ENCODE peak calls at places on chromosomes 3 and 15, in eight cellular contexts. S is uterus, K is fibroblast of lung, Y is stomach, V is GM13977, F is BJ, D is endothelial cell of umbilical vein, Q is left lung. E is an unnamed sample.

GRCh38 chr3:32913790-32914446 is 37.5 kb upstream of the CCR4 start:
- DNase-seq in D (no peak), V (no peak), Y (no peak), F (peak), S (peak), Q (no peak), K (peak), E (peak)

GRCh38 chr3:123025642-123026521 is 1.7 kb downstream of the SEMA5B start:
- DNase-seq in Y (no peak), V (no peak), K (no peak), Q (peak), D (no peak), F (no peak), S (peak), E (no peak)

GRCh38 chr15:78681306-78682012 is 40.4 kb upstream of the CHRNB4 start:
- DNase-seq in F (no peak), S (no peak), D (no peak), K (no peak), Q (no peak), V (no peak), Y (no peak), E (no peak)

GRCh38 chr3:50657816-50658215 is 16.9 kb upstream of the DOCK3 start:
- DNase-seq in Y (no peak), V (no peak), F (no peak), Q (no peak), K (no peak), S (no peak), D (no peak), E (no peak)

GRCh38 chr15:43977072-43977884 is 150.5 kb downstream of the WDR76 start:
- DNase-seq in Q (no peak), Y (no peak), F (no peak), S (no peak), D (peak), K (no peak), V (no peak), E (no peak)

GRCh38 chr15:57696146-57696545 is 10.4 kb upstream of the POLR2M start:
- DNase-seq in D (peak), F (no peak), Y (no peak), S (no peak), K (no peak), Q (no peak), V (no peak), E (no peak)

GRCh38 chr3:133426721-133427120 is 26.9 kb downstream of the BFSP2 start:
- DNase-seq in S (no peak), V (no peak), D (no peak), K (no peak), Q (no peak), Y (no peak), F (no peak), E (no peak)

GRCh38 chr15:40902605-40903561 is 8.6 kb downstream of the VPS18 start:
- DNase-seq in Y (no peak), Q (peak), V (no peak), D (no peak), F (no peak), S (no peak), K (no peak), E (no peak)

GRCh38 chr15:95988574-95988887 is 342.0 kb upstream of the NR2F2 start:
- DNase-seq in Y (peak), K (peak), Q (no peak), D (peak), S (no peak), V (no peak), F (no peak), E (no peak)

GRCh38 chr15:38085931-38086562 is 151.6 kb downstream of the TMCO5A start:
- DNase-seq in F (peak), D (peak), K (no peak), Y (no peak), V (peak), S (no peak), Q (no peak), E (no peak)

GRCh38 chr3:141477224-141477623 is 9.6 kb upstream of the RASA2 start:
- DNase-seq in F (no peak), K (peak), Y (peak), Q (no peak), V (no peak), S (no peak), D (peak), E (peak)

GRCh38 chr3:177220136-177220974 is 23.1 kb upstream of the TBL1XR1 start:
- DNase-seq in S (no peak), F (no peak), V (no peak), D (no peak), K (no peak), Y (no peak), Q (no peak), E (no peak)

GRCh38 chr3:187685948-187686347 is 15.8 kb upstream of the SST start:
- DNase-seq in S (no peak), Q (no peak), D (no peak), K (no peak), F (no peak), Y (no peak), V (no peak), E (no peak)

GRCh38 chr3:196688349-196688748 is 23.7 kb downstream of the CEP19 start:
- DNase-seq in D (peak), K (peak), Y (no peak), F (peak), V (no peak), S (no peak), Q (peak), E (no peak)

GRCh38 chr3:51969841-51970240 is 2.6 kb upstream of the PCBP4 start:
- DNase-seq in F (no peak), D (no peak), Y (no peak), K (no peak), V (no peak), S (no peak), Q (peak), E (no peak)

GRCh38 chr3:17333893-17334292 is 408.5 kb downstream of the TBC1D5 start:
- DNase-seq in S (no peak), K (no peak), D (no peak), V (no peak), F (no peak), Y (no peak), Q (no peak), E (no peak)

GRCh38 chr3:79957066-79957465 is 189.3 kb upstream of the ROBO1 start:
- DNase-seq in Y (no peak), D (no peak), Q (no peak), F (no peak), S (no peak), V (no peak), K (no peak), E (peak)

GRCh38 chr3:184670091-184670602 is 41.7 kb downstream of the MAGEF1 start:
- DNase-seq in S (no peak), Y (no peak), V (no peak), Q (no peak), D (no peak), K (no peak), F (no peak), E (no peak)

GRCh38 chr15:48475600-48476395 is 144.6 kb downstream of the DUT start:
- DNase-seq in Q (no peak), F (no peak), S (no peak), Y (no peak), V (no peak), K (no peak), D (no peak), E (no peak)

GRCh38 chr3:4898454-4899313 is 80.6 kb upstream of the BHLHE40 start:
- DNase-seq in V (peak), S (no peak), Q (no peak), F (no peak), K (peak), D (no peak), Y (no peak), E (no peak)

GRCh38 chr3:45048244-45048643 is 22.1 kb downstream of the CLEC3B start:
- DNase-seq in F (no peak), Y (no peak), S (no peak), V (no peak), K (no peak), D (no peak), Q (no peak), E (no peak)

GRCh38 chr15:39543651-39544050 is 37.2 kb upstream of the THBS1 start:
- DNase-seq in F (no peak), Y (no peak), S (no peak), V (no peak), K (peak), D (no peak), Q (no peak), E (no peak)

GRCh38 chr3:73270839-73271483 is 209.5 kb downstream of the EBLN2 start:
- DNase-seq in Q (no peak), D (no peak), K (peak), S (no peak), V (no peak), F (peak), Y (no peak), E (peak)

GRCh38 chr15:25544076-25544475 is 105.3 kb upstream of the UBE3A start:
- DNase-seq in F (no peak), Q (no peak), S (no peak), K (no peak), V (no peak), D (no peak), Y (no peak), E (no peak)

GRCh38 chr3:129624347-129625070 is 18.0 kb upstream of the PLXND1 start:
- DNase-seq in K (no peak), Q (peak), D (peak), V (no peak), S (peak), F (no peak), Y (no peak), E (no peak)

GRCh38 chr3:150078983-150079739 is 108.5 kb upstream of the PFN2 start:
- DNase-seq in Q (no peak), V (no peak), S (peak), Y (no peak), D (no peak), F (peak), K (peak), E (peak)

GRCh38 chr3:120137548-120137947 is 43.3 kb upstream of the GSK3B start:
- DNase-seq in Y (no peak), Q (no peak), S (no peak), K (no peak), F (no peak), D (no peak), V (no peak), E (no peak)

GRCh38 chr3:172717493-172718088 is 6.7 kb upstream of the NCEH1 start:
- DNase-seq in Q (no peak), V (no peak), K (no peak), D (no peak), Y (no peak), S (no peak), F (no peak), E (no peak)
- TF ChIP-seq CTCF in Q (peak), V (no peak), K (no peak), D (peak), Y (no peak), S (no peak), F (peak), E (peak)

DNA sequence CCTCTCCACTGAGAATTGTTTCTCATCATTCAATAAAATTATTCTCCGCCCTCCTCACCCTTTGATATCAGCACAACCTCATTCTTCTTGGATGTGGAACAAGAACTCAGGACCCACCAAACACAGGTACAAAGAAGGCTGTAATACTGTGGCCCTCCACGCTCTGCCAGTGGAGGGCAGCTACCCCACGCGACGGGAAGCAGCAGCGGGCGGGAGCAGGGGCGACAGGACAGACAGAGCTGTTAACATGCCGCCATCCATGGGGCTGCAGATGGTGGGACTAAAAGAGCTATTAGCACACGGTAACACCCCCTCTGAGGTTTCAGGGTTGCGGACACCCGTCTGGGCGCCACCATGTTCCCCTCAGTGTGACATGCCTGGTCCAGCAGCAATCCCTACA is 37.5 kb downstream of the EMC4 start:
- DNase-seq in K (no peak), V (no peak), Y (no peak), Q (no peak), F (no peak), D (no peak), S (no peak), E (no peak)
- TF ChIP-seq CTCF in K (no peak), V (no peak), Y (no peak), Q (no peak), F (no peak), D (no peak), S (no peak), E (no peak)

GRCh38 chr3:42660898-42661297 is 7.4 kb downstream of the ZBTB47 start:
- DNase-seq in F (no peak), D (no peak), S (no peak), Y (no peak), V (peak), Q (no peak), K (no peak), E (no peak)
- TF ChIP-seq CTCF in F (no peak), D (no peak), S (no peak), Y (no peak), V (peak), Q (no peak), K (no peak), E (no peak)

DNA sequence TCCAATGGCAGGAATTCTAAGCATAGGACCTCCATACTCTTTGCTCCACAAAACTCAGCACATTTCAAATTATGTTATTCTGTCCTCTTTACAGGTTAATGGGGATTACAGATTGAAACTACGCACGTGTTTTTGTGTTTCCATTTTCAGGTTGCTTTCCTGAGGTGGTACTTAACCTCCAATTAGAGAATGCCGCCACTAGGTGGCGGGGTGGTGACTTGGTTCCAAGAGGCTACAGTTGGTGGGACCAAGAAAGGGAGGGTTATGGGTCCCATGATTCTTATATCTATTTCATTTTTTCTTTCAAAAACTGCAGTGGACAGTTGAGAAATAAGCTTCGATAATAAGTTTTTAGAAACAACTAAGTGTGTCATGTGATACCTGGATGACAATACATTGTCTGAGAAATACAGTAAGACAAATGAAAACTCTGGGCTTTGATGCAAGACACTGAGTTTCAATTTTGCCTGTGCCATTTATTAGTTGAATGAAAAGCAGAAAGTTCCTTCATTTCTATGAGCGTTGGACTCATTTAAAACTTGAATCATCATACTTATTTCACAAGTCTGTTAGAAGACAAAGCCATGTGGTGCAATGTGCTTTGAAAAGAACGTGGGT is 539.0 kb downstream of the FGF12 start:
- DNase-seq in D (peak), S (peak), Y (peak), V (peak), F (no peak), K (peak), Q (no peak), E (no peak)
- TF ChIP-seq CTCF in D (peak), S (peak), Y (peak), V (peak), F (peak), K (peak), Q (peak), E (peak)